ENCODE peak calls at places on chromosomes 7 and 10, in six cellular contexts. Z is activated T-helper 1 cell treated with anti-CD3 and anti-CD28 coated beads, Interleukin-12 subunit alpha, Interleukin-12 subunit beta, Interleukin-2, Interleukin-4 antibody, amounts not matched to agents 30 ng/mL and 10 ng/mL and 1 ng/mL, durations not matched to agents 14 hours and 24 hours and 36 hours; U is left ventricle myocardium inferior; H is bronchial epithelial cell; S is activated gamma-delta T cell treated with Interleukin-2 at 50 U/mL for 16 hours; A is sciatic nerve. I is an unnamed sample.

GRCh38 chr7:43753843-43754242 is 4.6 kb upstream of the BLVRA start:
- DNase-seq in U (no peak), H (no peak), Z (no peak), A (no peak), S (no peak), I (no peak)

GRCh38 chr7:101631224-101631714 is 2.2 kb upstream of the MYL10 start:
- DNase-seq in U (no peak), S (no peak), A (no peak), Z (no peak), H (peak; percentile 81), I (no peak)

GRCh38 chr10:12614390-12615003 is 265.1 kb downstream of the CAMK1D start:
- DNase-seq in U (no peak), A (no peak), Z (no peak), H (no peak), S (no peak), I (no peak)

GRCh38 chr7:90713628-90714027 is 117.5 kb downstream of the CDK14 start:
- DNase-seq in A (no peak), Z (no peak), S (no peak), U (no peak), H (no peak), I (no peak)

GRCh38 chr10:52004342-52004949 is 305.1 kb upstream of the CSTF2T start:
- DNase-seq in Z (no peak), A (no peak), H (peak; percentile 54), U (no peak), S (no peak), I (no peak)

GRCh38 chr10:100766693-100767427 is 21.5 kb downstream of the PAX2 start:
- DNase-seq in S (no peak), Z (no peak), U (no peak), A (no peak), H (no peak), I (no peak)

GRCh38 chr7:2150445-2150815 is 82.3 kb downstream of the MAD1L1 start:
- DNase-seq in U (no peak), A (no peak), S (no peak), Z (no peak), H (no peak), I (no peak)

GRCh38 chr10:59557642-59558041 is 152.0 kb downstream of the SLC16A9 start:
- DNase-seq in H (no peak), S (no peak), U (no peak), A (no peak), Z (no peak), I (no peak)

GRCh38 chr10:47283848-47284247 is 16.1 kb upstream of the GDF10 start:
- DNase-seq in S (no peak), U (no peak), A (no peak), H (no peak), Z (no peak), I (no peak)

GRCh38 chr7:18165176-18165575 is 137.5 kb upstream of the PRPS1L1 start:
- DNase-seq in A (no peak), Z (no peak), S (no peak), H (no peak), U (no peak), I (no peak)

GRCh38 chr7:156746891-156747290 is 106.3 kb downstream of the RNF32 start:
- DNase-seq in H (peak; percentile 31), Z (no peak), A (no peak), S (no peak), U (no peak), I (no peak)

GRCh38 chr7:142383826-142384507 is 126.1 kb upstream of the PRSS58 start:
- DNase-seq in U (no peak), H (no peak), Z (no peak), A (no peak), S (no peak), I (no peak)

GRCh38 chr7:117014673-117015133 is 61.4 kb downstream of the ST7 start:
- DNase-seq in Z (no peak), H (peak; percentile 46), S (no peak), A (peak; percentile 70), U (peak; percentile 56), I (no peak)

I was measured in T-cell.